ENCODE peak calls at places on chromosomes 6 and 20, in six cellular contexts. M, A, W, U, J and V are unnamed samples.

GRCh38 chr20:17966432-17967312 is 1.9 kb downstream of the SNX5 start:
- DNase-seq in U (no peak), A (peak), J (peak), M (no peak), W (no peak), V (no peak)

GRCh38 chr20:15930324-15931305 is 642.6 kb downstream of the KIF16B start:
- DNase-seq in U (no peak), M (no peak), W (no peak), A (peak), J (no peak), V (no peak)

GRCh38 chr6:105459884-105460283 is 57.0 kb upstream of the PREP start:
- DNase-seq in A (no peak), J (no peak), W (no peak), U (no peak), M (no peak), V (no peak)

GRCh38 chr20:9270831-9271230 is 201.9 kb downstream of the PLCB4 start:
- DNase-seq in W (no peak), J (no peak), A (no peak), U (no peak), M (no peak), V (no peak)

GRCh38 chr6:16812993-16813392 is 51.7 kb upstream of the ATXN1 start:
- DNase-seq in W (no peak), A (no peak), U (no peak), J (no peak), M (no peak), V (no peak)

GRCh38 chr6:28802417-28803336 is 121.1 kb downstream of the TRIM27 start:
- DNase-seq in A (no peak), J (no peak), U (no peak), W (no peak), M (peak), V (no peak)

GRCh38 chr20:21526776-21527175 is 12.9 kb upstream of the NKX2-2 start:
- DNase-seq in M (no peak), U (no peak), A (no peak), J (no peak), W (no peak), V (no peak)

GRCh38 chr6:16658661-16659060 is 102.6 kb downstream of the ATXN1 start:
- DNase-seq in W (no peak), U (no peak), M (peak), J (no peak), A (no peak), V (no peak)

GRCh38 chr6:89433637-89434499 is 916 bp downstream of the ANKRD6 start:
- DNase-seq in M (peak), A (peak), J (peak), U (peak), W (no peak), V (peak)

GRCh38 chr20:38167851-38168760 is 3.0 kb upstream of the TGM2 start:
- DNase-seq in U (no peak), J (no peak), A (no peak), W (no peak), M (peak), V (no peak)

GRCh38 chr6:128368213-128369000 is 152.0 kb downstream of the PTPRK start:
- DNase-seq in J (no peak), U (no peak), A (no peak), W (no peak), M (no peak), V (no peak)

GRCh38 chr20:8155229-8155628 is 23.2 kb downstream of the PLCB1 start:
- DNase-seq in U (no peak), A (no peak), M (no peak), W (no peak), J (no peak), V (no peak)

GRCh38 chr6:139137716-139138115 is 2.8 kb downstream of the HECA start:
- DNase-seq in U (no peak), A (no peak), J (no peak), M (no peak), W (no peak), V (no peak)

GRCh38 chr6:55918639-55919038 is 43.2 kb upstream of the BMP5 start:
- DNase-seq in W (no peak), M (no peak), J (no peak), A (no peak), U (no peak), V (no peak)

GRCh38 chr6:37702314-37702713 is 4.6 kb upstream of the MDGA1 start:
- DNase-seq in M (peak), J (no peak), U (no peak), W (no peak), A (no peak), V (no peak)
- TF ChIP-seq CTCF in M (peak), J (no peak), U (no peak), W (no peak), A (no peak), V (no peak)

GRCh38 chr20:48740269-48740603 is 87.6 kb downstream of the PREX1 start:
- DNase-seq in J (no peak), W (no peak), M (no peak), U (no peak), A (no peak), V (no peak)

GRCh38 chr20:48742233-48742632 is 85.6 kb downstream of the PREX1 start:
- DNase-seq in J (no peak), A (no peak), M (no peak), W (no peak), U (no peak), V (no peak)

GRCh38 chr20:48739395-48740268 is 88.2 kb downstream of the PREX1 start:
- DNase-seq in A (no peak), J (no peak), M (no peak), W (no peak), U (no peak), V (no peak)

GRCh38 chr20:48741669-48742068 is 86.1 kb downstream of the PREX1 start:
- DNase-seq in W (no peak), U (no peak), J (no peak), A (no peak), M (no peak), V (no peak)

DNA sequence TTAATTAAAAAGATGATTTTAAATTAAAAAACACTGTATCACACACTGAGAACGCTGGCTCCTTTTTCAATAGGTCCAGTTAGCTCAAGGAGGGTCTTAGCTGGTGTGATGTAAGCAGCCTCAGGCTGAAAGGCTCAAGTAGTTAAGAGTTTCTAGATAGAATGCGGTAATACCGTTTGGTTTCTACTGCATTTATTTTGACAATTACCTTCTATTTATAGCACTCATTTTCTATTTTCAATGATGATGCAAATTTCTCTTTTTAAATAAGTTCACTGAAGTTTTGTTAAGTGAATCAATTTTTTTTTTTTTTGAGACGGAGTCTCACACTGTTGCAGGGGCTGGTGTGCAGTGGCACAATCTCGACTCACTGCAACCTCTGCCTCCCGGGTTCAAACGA is 87.1 kb downstream of the PREX1 start:
- DNase-seq in J (no peak), A (no peak), W (no peak), M (no peak), U (no peak), V (no peak)
- TF ChIP-seq CTCF in J (no peak), A (no peak), W (no peak), M (no peak), U (no peak), V (no peak)

DNA sequence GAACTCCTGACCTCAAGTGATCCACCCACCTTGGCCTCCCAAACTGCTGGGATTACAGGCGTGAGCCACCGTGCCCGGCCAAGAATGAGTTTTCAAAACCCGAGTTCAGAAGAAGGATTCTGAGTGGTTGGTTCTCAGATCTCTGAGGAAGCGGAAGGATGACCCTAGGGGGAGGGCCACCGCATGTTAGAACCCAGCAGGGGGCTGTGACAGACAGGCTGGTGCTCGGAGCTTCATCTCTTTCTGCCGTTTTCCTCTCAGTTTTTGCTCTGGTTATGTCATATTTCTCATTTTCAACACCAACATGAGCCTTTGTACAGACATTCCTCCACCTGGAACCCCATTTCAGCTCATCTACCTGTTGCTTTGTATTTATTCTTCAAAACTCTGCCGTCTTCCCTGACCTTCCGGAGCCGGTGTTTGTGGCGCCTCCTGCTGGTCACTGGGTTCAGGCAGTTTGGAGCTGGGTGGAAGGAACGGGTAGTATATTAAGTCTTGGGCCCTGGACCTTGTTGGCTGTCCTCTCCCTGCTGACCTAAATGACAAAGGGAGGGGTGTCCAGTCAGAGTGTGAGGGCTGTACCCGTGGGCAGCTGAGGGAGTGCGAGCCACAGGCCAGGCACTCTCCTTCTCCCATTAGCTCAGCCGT is at the start of gene DEFB123:
- DNase-seq in U (no peak), W (no peak), A (no peak), M (peak), J (no peak), V (no peak)
- TF ChIP-seq CTCF in U (no peak), W (no peak), A (no peak), M (peak), J (no peak), V (peak)

GRCh38 chr20:672975-673604 is 2.5 kb downstream of the SCRT2 start:
- DNase-seq in M (peak), A (no peak), W (no peak), J (no peak), U (no peak), V (peak)
- TF ChIP-seq CTCF in M (peak), A (no peak), W (no peak), J (no peak), U (peak), V (peak)

DNA sequence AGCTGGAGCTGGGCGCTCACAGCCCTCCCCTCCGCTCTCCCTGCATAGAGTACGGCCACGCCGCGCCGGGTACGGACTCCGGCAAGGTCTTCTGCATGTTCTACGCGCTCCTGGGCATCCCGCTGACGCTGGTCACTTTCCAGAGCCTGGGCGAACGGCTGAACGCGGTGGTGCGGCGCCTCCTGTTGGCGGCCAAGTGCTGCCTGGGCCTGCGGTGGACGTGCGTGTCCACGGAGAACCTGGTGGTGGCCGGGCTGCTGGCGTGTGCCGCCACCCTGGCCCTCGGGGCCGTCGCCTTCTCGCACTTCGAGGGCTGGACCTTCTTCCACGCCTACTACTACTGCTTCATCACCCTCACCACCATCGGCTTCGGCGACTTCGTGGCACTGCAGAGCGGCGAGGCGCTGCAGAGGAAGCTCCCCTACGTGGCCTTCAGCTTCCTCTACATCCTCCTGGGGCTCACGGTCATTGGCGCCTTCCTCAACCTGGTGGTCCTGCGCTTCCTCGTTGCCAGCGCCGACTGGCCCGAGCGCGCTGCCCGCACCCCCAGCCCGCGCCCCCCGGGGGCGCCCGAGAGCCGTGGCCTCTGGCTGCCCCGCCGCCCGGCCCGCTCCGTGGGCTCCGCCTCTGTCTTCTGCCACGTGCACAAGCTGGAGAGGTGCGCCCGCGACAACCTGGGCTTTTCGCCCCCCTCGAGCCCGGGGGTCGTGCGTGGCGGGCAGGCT is 4.6 kb downstream of the KCNK15 start:
- DNase-seq in A (no peak), W (no peak), J (peak), U (no peak), M (peak), V (no peak)
- TF ChIP-seq CTCF in A (peak), W (no peak), J (peak), U (peak), M (peak), V (no peak)

DNA sequence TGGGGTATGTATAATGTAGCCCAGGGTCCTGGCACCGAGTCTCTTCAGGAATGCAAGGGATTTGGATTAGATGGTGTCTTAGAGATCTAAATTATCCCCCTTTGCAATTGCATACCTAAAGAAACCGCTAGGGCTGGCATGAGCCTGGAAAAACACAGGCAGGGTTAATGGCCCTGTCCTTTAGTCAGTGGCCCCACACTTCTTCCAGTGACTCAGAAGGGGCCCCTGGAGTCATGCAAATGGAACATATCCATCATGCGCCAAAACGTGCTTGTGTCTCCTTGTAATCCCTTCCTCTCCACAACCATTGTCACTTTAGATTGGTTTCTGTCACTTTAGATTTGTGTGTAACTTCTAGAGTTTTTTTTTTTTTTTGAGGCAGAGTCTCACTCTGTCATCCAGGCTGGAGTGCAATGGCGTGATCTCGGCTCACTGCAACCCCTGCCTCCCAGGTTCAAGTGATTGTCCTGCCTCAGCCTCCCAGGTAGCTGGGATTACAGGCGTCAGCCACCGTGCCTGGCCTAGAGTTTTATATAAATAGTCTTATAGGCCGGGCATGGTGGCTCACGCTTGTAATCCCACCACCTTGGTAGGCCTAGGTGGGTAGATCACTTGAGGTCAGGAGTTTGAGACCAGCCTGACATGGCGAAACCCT is 8.7 kb upstream of the MYBL2 start:
- DNase-seq in M (peak), W (no peak), U (no peak), A (no peak), J (no peak), V (no peak)
- TF ChIP-seq CTCF in M (peak), W (no peak), U (no peak), A (no peak), J (no peak), V (no peak)

DNA sequence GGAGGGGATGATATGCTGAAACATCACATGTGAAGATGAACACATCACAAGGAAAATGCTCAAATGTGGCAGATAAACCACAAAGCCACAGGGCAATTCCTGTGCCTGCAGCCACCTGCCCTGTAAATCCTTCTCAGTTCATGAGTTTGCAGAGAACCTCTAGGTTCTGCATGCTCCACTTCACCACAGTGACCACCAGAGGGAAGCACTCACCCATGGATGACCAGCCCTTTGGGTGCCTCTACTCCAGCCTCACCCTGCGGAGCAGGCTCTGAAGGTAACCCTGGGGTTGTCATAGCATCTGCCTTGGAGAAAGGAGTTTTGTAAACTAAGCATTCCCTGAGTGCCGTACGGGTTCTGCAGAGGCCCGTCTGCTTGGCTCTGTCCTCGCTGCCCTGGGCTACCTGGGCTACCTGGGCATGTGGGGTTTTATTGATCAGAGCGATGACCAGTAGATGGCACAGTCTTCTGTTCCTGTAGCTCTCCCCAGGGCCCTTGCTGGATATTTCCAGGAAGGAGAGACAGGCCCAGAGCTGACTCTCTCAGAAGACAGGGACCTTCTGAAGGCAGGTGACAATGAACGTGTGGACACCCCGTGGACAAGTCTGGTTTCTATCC is 31.7 kb upstream of the CST1 start:
- DNase-seq in U (no peak), M (peak), A (peak), W (no peak), J (no peak), V (peak)
- TF ChIP-seq CTCF in U (peak), M (peak), A (peak), W (peak), J (peak), V (peak)